ENCODE peak calls at places on chromosomes 1 and 21, in ten cellular contexts. Y, R, L, N, I, H, S, X, B and C are unnamed samples. For H3K9me3 and H3K4me1, the result is how much of the 10 kb centered on the place peaks cover.

GRCh38 chr1:221824025-221824424 is 82.1 kb upstream of the DUSP10 start:
- DNase-seq in I (no peak), N (no peak), X (peak), H (no peak), B (no peak), R (no peak), L (no peak), S (no peak), Y (no peak), C (no peak)

GRCh38 chr1:82503805-82504204 is 703.1 kb downstream of the ADGRL2 start:
- DNase-seq in R (no peak), N (no peak), S (no peak), Y (no peak), H (no peak), X (peak), L (no peak), I (no peak), B (no peak), C (no peak)

GRCh38 chr1:160264795-160265307 is 2.5 kb upstream of the DCAF8 start:
- DNase-seq in R (no peak), H (no peak), Y (no peak), I (no peak), X (no peak), N (no peak), L (no peak), B (no peak), S (no peak), C (no peak)

GRCh38 chr1:98854137-98854536 is 150.5 kb downstream of the PLPPR5 start:
- DNase-seq in I (peak), B (no peak), Y (no peak), S (no peak), H (no peak), R (no peak), L (no peak), N (no peak), X (no peak), C (no peak)

GRCh38 chr1:35726814-35727433 is 8.2 kb upstream of the C1orf216 start:
- DNase-seq in B (peak), N (peak), I (peak), R (peak), S (no peak), Y (no peak), L (peak), X (peak), H (peak), C (peak)

GRCh38 chr1:23426828-23427227 is 2.3 kb upstream of the TCEA3 start:
- DNase-seq in X (no peak), L (peak), B (no peak), N (no peak), S (no peak), I (no peak), R (no peak), H (no peak), Y (no peak), C (no peak)

GRCh38 chr1:31376374-31377134 is 3.7 kb upstream of the FABP3 start:
- DNase-seq in B (no peak), L (peak), N (no peak), I (peak), R (no peak), Y (peak), S (peak), X (peak), H (peak), C (peak)

GRCh38 chr1:99943238-99943794 is 26.5 kb upstream of the SLC35A3 start:
- DNase-seq in H (peak), R (no peak), L (no peak), I (no peak), B (peak), N (no peak), X (peak), S (no peak), Y (no peak), C (no peak)

GRCh38 chr1:8423702-8424538 is 106.0 kb downstream of the SLC45A1 start:
- DNase-seq in I (peak), L (peak), Y (peak), S (no peak), N (peak), X (peak), R (no peak), B (peak), H (peak), C (peak)

GRCh38 chr1:228045871-228046270 is 36.6 kb upstream of the ARF1 start:
- DNase-seq in N (no peak), Y (no peak), R (no peak), H (no peak), I (peak), L (peak), B (no peak), X (no peak), S (no peak), C (peak)

GRCh38 chr21:38267991-38268858 is 11.4 kb downstream of the KCNJ15 start:
- DNase-seq in R (no peak), B (peak), N (no peak), S (no peak), Y (no peak), X (peak), I (no peak), H (peak), L (no peak), C (no peak)

GRCh38 chr21:34887729-34888568 is 161.2 kb downstream of the RUNX1 start:
- DNase-seq in Y (no peak), B (peak), I (peak), L (peak), S (no peak), N (peak), H (peak), R (peak), X (peak), C (peak)

GRCh38 chr1:202112864-202113689 is 9.6 kb upstream of the GPR37L1 start:
- DNase-seq in H (peak), I (peak), X (peak), Y (no peak), L (peak), B (peak), N (no peak), S (no peak), R (no peak), C (no peak)

GRCh38 chr1:156366378-156366777 is 2.6 kb upstream of the RHBG start:
- DNase-seq in X (no peak), Y (no peak), N (no peak), L (no peak), H (no peak), B (no peak), R (no peak), I (no peak), S (no peak), C (no peak)

GRCh38 chr21:26717146-26717739 is 128.0 kb downstream of the ADAMTS1 start:
- DNase-seq in I (no peak), S (no peak), H (no peak), B (no peak), R (no peak), Y (no peak), X (peak), L (no peak), N (no peak), C (no peak)

GRCh38 chr1:43536196-43536863 is 5.6 kb downstream of the PTPRF start:
- DNase-seq in I (no peak), R (no peak), H (no peak), S (no peak), N (no peak), Y (no peak), L (peak), X (no peak), B (no peak), C (peak)

GRCh38 chr1:180912211-180912800 is 391 bp upstream of the KIAA1614 start:
- DNase-seq in R (no peak), X (no peak), B (no peak), Y (peak), I (peak), N (no peak), S (no peak), L (no peak), H (peak), C (peak)

GRCh38 chr1:9317591-9318331 is 25.1 kb downstream of the SPSB1 start:
- DNase-seq in R (no peak), B (no peak), I (no peak), H (peak), X (no peak), Y (no peak), L (no peak), S (no peak), N (no peak), C (peak)

GRCh38 chr1:201468501-201468843 is 516 bp downstream of the PHLDA3 start:
- DNase-seq in B (no peak), L (peak), H (peak), X (no peak), N (no peak), R (no peak), S (no peak), Y (no peak), I (peak), C (no peak)

GRCh38 chr1:220573836-220574235 is 45.9 kb downstream of the MARK1 start:
- DNase-seq in S (no peak), H (no peak), N (no peak), B (no peak), X (no peak), L (no peak), I (no peak), Y (no peak), R (no peak), C (no peak)

GRCh38 chr1:66323958-66324357 is 210.0 kb upstream of the SGIP1 start:
- DNase-seq in X (no peak), R (no peak), N (no peak), B (no peak), I (no peak), H (no peak), Y (no peak), S (no peak), L (no peak), C (no peak)

GRCh38 chr1:184457500-184457899 is 70.7 kb downstream of the C1orf21 start:
- DNase-seq in Y (no peak), H (no peak), L (no peak), I (no peak), B (no peak), N (no peak), S (no peak), R (no peak), X (no peak), C (no peak)

GRCh38 chr21:26041441-26042180 is 129.0 kb downstream of the APP start:
- DNase-seq in B (no peak), R (no peak), H (no peak), S (no peak), Y (no peak), I (no peak), X (peak), N (no peak), L (no peak), C (no peak)

GRCh38 chr1:207304710-207305151 is 16.7 kb upstream of the CD55 start:
- DNase-seq in N (no peak), S (no peak), Y (no peak), B (peak), I (no peak), X (peak), L (no peak), R (no peak), H (no peak), C (no peak)

GRCh38 chr1:230086152-230086551 is 19.1 kb downstream of the GALNT2 start:
- DNase-seq in B (no peak), X (no peak), R (no peak), N (no peak), L (no peak), I (peak), S (no peak), H (no peak), Y (no peak), C (no peak)

DNA sequence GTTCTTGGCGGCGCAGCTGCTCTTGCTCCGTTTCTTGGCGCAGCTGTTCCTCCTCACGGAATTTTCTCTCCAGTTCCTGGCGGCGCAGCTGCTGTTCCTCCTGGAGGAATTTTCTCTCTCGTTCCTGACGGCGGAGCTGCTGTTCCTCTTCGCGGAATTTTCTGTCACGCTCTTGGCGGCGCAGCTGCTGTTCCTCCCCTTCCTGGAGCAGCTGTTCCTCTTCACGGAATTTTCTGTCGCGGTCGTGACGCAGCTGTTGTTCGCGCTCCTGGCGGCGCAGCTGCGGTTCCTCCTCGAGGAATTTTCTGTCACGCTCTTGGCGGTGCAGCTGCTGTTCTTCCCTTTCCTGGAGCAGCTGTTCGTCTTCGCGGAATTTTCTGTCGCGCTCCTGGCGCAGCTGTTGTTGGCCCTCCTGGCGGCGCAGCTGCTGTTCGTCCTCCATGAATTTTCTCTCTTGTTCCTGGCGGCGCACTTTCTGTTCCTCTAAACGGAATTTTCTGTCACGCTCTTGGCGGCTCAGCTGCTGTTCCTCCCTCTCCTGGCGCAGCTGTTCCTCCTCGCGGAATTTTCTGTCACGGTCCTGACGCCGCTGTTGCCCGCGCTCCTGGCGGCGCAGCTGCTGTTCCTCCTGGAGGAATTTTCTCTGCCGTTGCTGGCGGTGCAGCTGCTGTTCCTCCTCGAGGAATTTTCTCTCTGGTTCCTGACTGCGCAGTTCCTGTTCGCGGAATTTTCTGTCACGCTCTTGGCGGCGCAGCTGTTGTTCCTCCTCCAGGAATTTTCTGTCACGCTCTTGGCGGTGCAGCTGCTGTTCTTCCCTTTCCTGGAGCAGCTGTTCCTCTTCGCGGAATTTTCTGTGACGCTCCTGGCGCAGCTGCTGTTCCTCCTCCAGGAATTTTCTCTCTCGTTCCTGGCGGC is 7.0 kb downstream of the TCHH start:
- DNase-seq in N (no peak), X (no peak), H (no peak), L (peak), I (peak), Y (no peak), R (no peak), S (no peak), B (no peak), C (peak)
- H3K4me3 ChIP-seq in N (peak), X (peak), H (no peak), L (no peak), I (no peak), Y (no peak), R (no peak), S (peak), B (no peak), C (no peak)

GRCh38 chr21:19239696-19240095 is 836.1 kb upstream of the TMPRSS15 start:
- DNase-seq in Y (no peak), S (no peak), R (no peak), L (no peak), N (no peak), I (no peak), B (no peak), X (no peak), H (no peak), C (no peak)
- H3K9me3 ChIP-seq in Y (under half), S (under half), R (under half), L (under half), N (under half), I (under half), B (under half), X (under half), H (under half), C (under half)

DNA sequence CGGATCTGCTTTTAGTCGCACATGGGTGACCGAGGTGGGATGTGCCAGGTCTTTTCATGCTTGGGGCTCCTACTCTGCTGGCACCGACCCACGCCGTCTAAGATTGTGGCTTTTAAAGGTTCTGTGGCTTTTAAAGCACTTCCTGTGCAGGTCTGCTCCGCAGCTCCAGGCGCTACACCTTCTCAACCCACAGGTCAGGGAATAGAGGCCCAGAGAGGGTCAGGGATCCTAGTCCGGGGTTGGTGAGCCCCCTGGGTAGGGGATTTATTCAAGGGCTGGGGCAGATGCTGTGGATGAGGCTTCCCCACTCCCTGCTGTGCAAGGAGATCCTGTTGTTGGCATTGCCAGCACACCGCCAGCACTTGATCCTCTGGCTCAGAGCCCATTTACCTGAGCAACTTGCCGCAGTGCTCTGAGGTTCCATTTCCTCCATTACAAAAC is 212.8 kb upstream of the RAB4A start:
- DNase-seq in H (no peak), Y (no peak), L (no peak), B (peak), N (no peak), I (no peak), R (peak), X (peak), S (no peak), C (no peak)
- H3K4me1 ChIP-seq in H (under half), Y (under half), L (under half), B (under half), N (under half), I (under half), R (under half), X (under half), S (under half), C (under half)

GRCh38 chr1:245336149-245336983 is 181.6 kb downstream of the KIF26B start:
- DNase-seq in I (peak), B (peak), H (no peak), X (peak), Y (no peak), N (no peak), S (peak), L (no peak), R (no peak), C (no peak)

GRCh38 chr1:245341738-245342137 is 187.0 kb downstream of the KIF26B start:
- DNase-seq in Y (no peak), L (no peak), I (no peak), B (no peak), R (no peak), H (no peak), S (no peak), N (no peak), X (no peak), C (no peak)

GRCh38 chr1:245334827-245335490 is 180.2 kb downstream of the KIF26B start:
- DNase-seq in B (no peak), H (no peak), I (no peak), S (no peak), Y (no peak), L (no peak), N (no peak), R (no peak), X (no peak), C (no peak)

GRCh38 chr1:245338485-245338877 is 183.7 kb downstream of the KIF26B start:
- DNase-seq in Y (no peak), X (no peak), N (no peak), I (no peak), R (no peak), L (no peak), H (no peak), S (no peak), B (no peak), C (no peak)

GRCh38 chr1:245337829-245338484 is 183.2 kb downstream of the KIF26B start:
- DNase-seq in B (no peak), X (no peak), L (no peak), R (no peak), H (peak), I (peak), Y (no peak), S (no peak), N (no peak), C (no peak)
- H3K4me3 ChIP-seq in B (no peak), X (no peak), L (no peak), R (no peak), H (no peak), I (peak), Y (no peak), S (no peak), N (no peak), C (no peak)